ENCODE peak calls at places on chromosomes 13 and 19, in five cellular contexts. D is IMR-90, G is stomach, V is right lobe of liver, F is body of pancreas. T is an unnamed sample.

GRCh38 chr19:46288896-46289588 is 7.8 kb upstream of the HIF3A start:
- DNase-seq in V (no peak), G (no peak), F (peak; percentile 33), D (peak; percentile 82), T (peak; percentile 82)

GRCh38 chr13:50998326-50998725 is 88.7 kb downstream of the RNASEH2B start:
- DNase-seq in F (no peak), V (no peak), D (no peak), G (no peak), T (no peak)

GRCh38 chr19:38057954-38058690 is 151.1 kb downstream of the SIPA1L3 start:
- DNase-seq in V (no peak), D (no peak), F (peak; percentile 82), G (peak; percentile 86), T (no peak)

GRCh38 chr13:44930907-44931676 is 58.2 kb downstream of the NUFIP1 start:
- DNase-seq in D (no peak), V (no peak), F (no peak), G (no peak), T (peak; percentile 16)

GRCh38 chr13:113887700-113888201 is 23.9 kb upstream of the GAS6 start:
- DNase-seq in D (no peak), V (no peak), F (no peak), G (peak; percentile 58), T (no peak)

GRCh38 chr19:47021536-47022139 is 2.0 kb downstream of the NPAS1 start:
- DNase-seq in G (no peak), V (no peak), F (no peak), D (no peak), T (no peak)

GRCh38 chr19:38319421-38320258 is at the start of gene KCNK6:
- DNase-seq in V (peak; percentile 67), D (no peak), F (peak; percentile 63), G (peak; percentile 70), T (peak; percentile 37)

GRCh38 chr19:2615782-2616181 is 86.7 kb downstream of the GNG7 start:
- DNase-seq in G (no peak), D (no peak), F (no peak), V (no peak), T (no peak)

GRCh38 chr19:3683405-3683865 is 16.8 kb downstream of the PIP5K1C start:
- DNase-seq in V (no peak), F (no peak), G (no peak), D (no peak), T (peak; percentile 22)

GRCh38 chr13:112205990-112206389 is 139.0 kb downstream of the SOX1 start:
- DNase-seq in D (no peak), G (no peak), F (no peak), V (no peak), T (no peak)

GRCh38 chr19:2362970-2363300 is 2.9 kb downstream of the TMPRSS9 start:
- DNase-seq in D (no peak), G (no peak), F (no peak), V (no peak), T (no peak)

GRCh38 chr19:2016041-2016807 is 710 bp upstream of the BTBD2 start:
- DNase-seq in V (peak; percentile 83), F (peak; percentile 79), D (peak; percentile 81), G (peak; percentile 69), T (peak; percentile 95)

GRCh38 chr19:39398297-39398864 is 7.2 kb downstream of the MED29 start:
- DNase-seq in V (peak; percentile 80), G (peak; percentile 73), F (peak; percentile 37), D (peak; percentile 84), T (peak; percentile 77)

GRCh38 chr13:99895999-99896695 is 75.4 kb downstream of the ZIC5 start:
- DNase-seq in F (no peak), D (no peak), V (no peak), G (no peak), T (no peak)

GRCh38 chr13:47256618-47257017 is 359.8 kb upstream of the HTR2A start:
- DNase-seq in D (peak; percentile 93), V (no peak), F (no peak), G (no peak), T (no peak)

GRCh38 chr13:99067160-99067985 is 89.5 kb upstream of the DOCK9 start:
- DNase-seq in F (no peak), D (peak; percentile 85), V (no peak), G (no peak), T (no peak)

GRCh38 chr13:76292726-76293125 is 593.5 kb downstream of the KCTD12 start:
- DNase-seq in F (no peak), G (no peak), D (no peak), V (no peak), T (no peak)

GRCh38 chr19:3868770-3869456 is at the start of gene ZFR2:
- DNase-seq in V (no peak), G (no peak), F (no peak), D (no peak), T (no peak)

GRCh38 chr19:30083701-30084156 is 141.7 kb downstream of the URI1 start:
- DNase-seq in D (no peak), V (no peak), G (no peak), F (no peak), T (no peak)

GRCh38 chr19:53504903-53505302 is 33.0 kb upstream of the ZNF331 start:
- DNase-seq in V (no peak), G (no peak), F (no peak), D (no peak), T (peak; percentile 64)

GRCh38 chr19:32404939-32405430 is 585 bp upstream of the DPY19L3 start:
- DNase-seq in F (peak; percentile 78), V (peak; percentile 84), D (peak; percentile 26), G (peak; percentile 69), T (peak; percentile 70)

GRCh38 chr13:98978280-98978679 is 416 bp upstream of the DOCK9 start:
- DNase-seq in D (peak; percentile 90), V (no peak), G (no peak), F (no peak), T (no peak)

GRCh38 chr19:35518313-35518712 is 4.9 kb upstream of the DMKN start:
- DNase-seq in D (peak; percentile 98), F (no peak), G (no peak), V (no peak), T (no peak)

GRCh38 chr19:48962029-48962848 is 2.9 kb upstream of the FTL start:
- DNase-seq in V (peak; percentile 91), F (peak; percentile 26), D (no peak), G (peak; percentile 79), T (no peak)

GRCh38 chr19:32480321-32480720 is 74.8 kb downstream of the DPY19L3 start:
- DNase-seq in F (no peak), G (no peak), V (no peak), D (no peak), T (no peak)

GRCh38 chr19:40519352-40520322 is 52.8 kb downstream of the SPTBN4 start:
- DNase-seq in G (peak; percentile 26), F (peak; percentile 48), D (peak; percentile 40), V (no peak), T (no peak)

GRCh38 chr19:40524133-40524549 is 52.5 kb upstream of the SHKBP1 start:
- DNase-seq in G (no peak), D (no peak), V (no peak), F (no peak), T (no peak)

GRCh38 chr19:40523322-40524047 is 53.2 kb upstream of the SHKBP1 start:
- DNase-seq in V (peak; percentile 62), F (peak; percentile 88), D (peak; percentile 44), G (peak; percentile 80), T (peak; percentile 89)

GRCh38 chr19:40524655-40525054 is 52.0 kb upstream of the SHKBP1 start:
- DNase-seq in V (no peak), D (no peak), F (no peak), G (no peak), T (no peak)

DNA sequence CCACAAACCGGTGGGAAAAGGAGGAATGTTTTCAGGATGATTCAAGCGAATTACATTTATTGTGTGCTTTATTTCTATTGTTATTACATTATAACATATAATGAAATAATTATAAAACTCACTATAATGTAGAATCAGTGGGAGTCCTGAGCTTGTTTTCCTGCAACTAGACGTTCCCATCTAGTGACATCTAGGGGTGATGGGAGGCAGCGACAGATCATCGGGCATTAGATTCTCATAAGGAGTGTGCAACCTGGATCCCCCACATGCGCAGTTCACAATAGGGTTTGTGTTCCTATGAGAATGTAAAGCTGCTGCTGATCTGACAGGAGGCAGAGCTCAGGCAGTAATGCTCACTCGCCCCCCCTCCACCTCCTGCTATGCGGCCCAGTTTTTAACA is 54.5 kb downstream of the SPTBN4 start:
- DNase-seq in V (no peak), F (no peak), G (no peak), D (peak; percentile 29), T (no peak)
- TF ChIP-seq CTCF in V (peak; percentile 12), F (no peak), G (no peak), D (peak; percentile 41), T (no peak)

GRCh38 chr19:13905634-13906524 is at the start of the genes BRME1 and CC2D1A:
- DNase-seq in V (peak; percentile 96), D (peak; percentile 75), F (peak; percentile 97), G (peak; percentile 96), T (peak; percentile 91)
- H3K27ac ChIP-seq in V (peak within 1 kb of the TSS; percentile 55), D (peak within 1 kb of the TSS; percentile 79), F (peak within 1 kb of the TSS; percentile 63), G (peak within 1 kb of the TSS; percentile 91), T (peak within 1 kb of the TSS; percentile 61)

GRCh38 chr19:11451327-11451941 is 16.0 kb downstream of the PRKCSH start:
- DNase-seq in D (no peak), V (no peak), G (no peak), F (no peak), T (no peak)
- TF ChIP-seq POLR2A in D (no peak), V (no peak), G (no peak), F (no peak), T (no peak)

GRCh38 chr19:17380426-17381138 is 3.4 kb upstream of the PLVAP start:
- DNase-seq in F (no peak), V (no peak), D (no peak), G (no peak), T (no peak)

GRCh38 chr19:17379221-17379631 is 2.1 kb upstream of the PLVAP start:
- DNase-seq in F (no peak), V (no peak), D (no peak), G (no peak), T (no peak)

GRCh38 chr19:17376935-17377600 is at the start of gene PLVAP:
- DNase-seq in V (peak; percentile 52), D (no peak), F (peak; percentile 33), G (no peak), T (peak; percentile 64)
- TF ChIP-seq CTCF in V (no peak), D (no peak), F (no peak), G (no peak), T (no peak)